ENCODE peak calls at places on chromosomes 7 and 10, in four cellular contexts. One of them, this sample, is unnamed.

GRCh38 chr10:78348416-78349164 is 314.9 kb downstream of the RPS24 start:
- DNase-seq in fibroblast of gingiva: no peak
- DNase-seq in T-helper 17 cell: no peak
- DNase-seq in stimulated activated CD4-positive, alpha-beta T cell treated with anti-CD3 and anti-CD28 coated beads, Interleukin-2, amount 100 ng/mL, for 4 hours: no peak
- DNase-seq in this sample: no peak

GRCh38 chr10:86188796-86189558 is 177.6 kb downstream of the GRID1 start:
- DNase-seq in fibroblast of gingiva: no peak
- DNase-seq in stimulated activated CD4-positive, alpha-beta T cell treated with anti-CD3 and anti-CD28 coated beads, Interleukin-2, amount 100 ng/mL, for 4 hours: no peak
- DNase-seq in T-helper 17 cell: no peak
- DNase-seq in this sample: no peak

GRCh38 chr10:118035358-118036031 is 11.2 kb downstream of the RAB11FIP2 start:
- DNase-seq in T-helper 17 cell: no peak
- DNase-seq in fibroblast of gingiva: no peak
- DNase-seq in stimulated activated CD4-positive, alpha-beta T cell treated with anti-CD3 and anti-CD28 coated beads, Interleukin-2, amount 100 ng/mL, for 4 hours: no peak
- DNase-seq in this sample: no peak

GRCh38 chr10:97572214-97572989 is at the start of gene ANKRD2:
- DNase-seq in T-helper 17 cell: peak
- DNase-seq in fibroblast of gingiva: peak
- DNase-seq in stimulated activated CD4-positive, alpha-beta T cell treated with anti-CD3 and anti-CD28 coated beads, Interleukin-2, amount 100 ng/mL, for 4 hours: peak
- DNase-seq in this sample: peak

GRCh38 chr7:479948-480499 is 39.6 kb downstream of the PDGFA start:
- DNase-seq in fibroblast of gingiva: no peak
- DNase-seq in T-helper 17 cell: no peak
- DNase-seq in stimulated activated CD4-positive, alpha-beta T cell treated with anti-CD3 and anti-CD28 coated beads, Interleukin-2, amount 100 ng/mL, for 4 hours: no peak
- DNase-seq in this sample: no peak

GRCh38 chr10:101814466-101815041 is 3.7 kb downstream of the OGA start:
- DNase-seq in fibroblast of gingiva: peak
- DNase-seq in stimulated activated CD4-positive, alpha-beta T cell treated with anti-CD3 and anti-CD28 coated beads, Interleukin-2, amount 100 ng/mL, for 4 hours: no peak
- DNase-seq in T-helper 17 cell: no peak
- DNase-seq in this sample: no peak

GRCh38 chr7:30382607-30383006 is 96.0 kb downstream of the NOD1 start:
- DNase-seq in stimulated activated CD4-positive, alpha-beta T cell treated with anti-CD3 and anti-CD28 coated beads, Interleukin-2, amount 100 ng/mL, for 4 hours: no peak
- DNase-seq in T-helper 17 cell: no peak
- DNase-seq in fibroblast of gingiva: no peak
- DNase-seq in this sample: no peak

GRCh38 chr10:86371691-86372090 is 5.1 kb upstream of the GRID1 start:
- DNase-seq in stimulated activated CD4-positive, alpha-beta T cell treated with anti-CD3 and anti-CD28 coated beads, Interleukin-2, amount 100 ng/mL, for 4 hours: no peak
- DNase-seq in T-helper 17 cell: no peak
- DNase-seq in fibroblast of gingiva: no peak
- DNase-seq in this sample: no peak

GRCh38 chr10:111281516-111281915 is 204.7 kb downstream of the ADRA2A start:
- DNase-seq in fibroblast of gingiva: no peak
- DNase-seq in stimulated activated CD4-positive, alpha-beta T cell treated with anti-CD3 and anti-CD28 coated beads, Interleukin-2, amount 100 ng/mL, for 4 hours: no peak
- DNase-seq in T-helper 17 cell: no peak
- DNase-seq in this sample: peak

GRCh38 chr7:120272896-120273475 is at the start of gene KCND2:
- DNase-seq in fibroblast of gingiva: no peak
- DNase-seq in stimulated activated CD4-positive, alpha-beta T cell treated with anti-CD3 and anti-CD28 coated beads, Interleukin-2, amount 100 ng/mL, for 4 hours: no peak
- DNase-seq in T-helper 17 cell: no peak
- DNase-seq in this sample: peak

GRCh38 chr7:141477866-141478265 is 73.3 kb upstream of the AGK start:
- DNase-seq in T-helper 17 cell: no peak
- DNase-seq in stimulated activated CD4-positive, alpha-beta T cell treated with anti-CD3 and anti-CD28 coated beads, Interleukin-2, amount 100 ng/mL, for 4 hours: no peak
- DNase-seq in fibroblast of gingiva: no peak
- DNase-seq in this sample: no peak